ENCODE peak calls at places on chromosomes 13 and 19, in six cellular contexts. B, Q, U, N, R and Z are unnamed samples.

GRCh38 chr19:34452671-34453253 is 24.6 kb downstream of the UBA2 start:
- DNase-seq in B (no peak), Q (no peak), U (no peak), N (no peak), R (no peak), Z (no peak)

GRCh38 chr13:109256866-109257760 is 529.3 kb downstream of the IRS2 start:
- DNase-seq in B (peak; percentile 94), Q (no peak), U (no peak), N (no peak), R (peak; percentile 27), Z (no peak)

GRCh38 chr19:13164370-13165090 is 14.3 kb downstream of the IER2 start:
- DNase-seq in B (peak; percentile 69), Q (no peak), U (peak; percentile 44), N (no peak), R (peak; percentile 89), Z (no peak)

GRCh38 chr13:33512880-33513554 is 227.5 kb upstream of the STARD13 start:
- DNase-seq in B (no peak), Q (no peak), U (no peak), N (no peak), R (no peak), Z (no peak)

GRCh38 chr19:49911381-49912145 is 14.9 kb upstream of the IL4I1 start:
- DNase-seq in B (no peak), Q (no peak), U (no peak), N (no peak), R (no peak), Z (no peak)

GRCh38 chr13:112073245-112074138 is 6.5 kb downstream of the SOX1 start:
- DNase-seq in B (no peak), Q (no peak), U (no peak), N (no peak), R (no peak), Z (no peak)

GRCh38 chr19:48798937-48799336 is 11.9 kb downstream of the BCAT2 start:
- DNase-seq in B (peak; percentile 55), Q (no peak), U (no peak), N (no peak), R (no peak), Z (no peak)

GRCh38 chr13:45623516-45624090 is 8.1 kb upstream of the ERICH6B start:
- DNase-seq in B (peak; percentile 10), Q (no peak), U (no peak), N (no peak), R (no peak), Z (no peak)

GRCh38 chr19:10201176-10201575 is 6.4 kb upstream of the DNMT1 start:
- DNase-seq in B (no peak), Q (no peak), U (no peak), N (no peak), R (no peak), Z (no peak)

GRCh38 chr19:55485439-55486011 is 537 bp downstream of the NAT14 start:
- DNase-seq in B (no peak), Q (no peak), U (no peak), N (no peak), R (no peak), Z (no peak)

GRCh38 chr13:31046711-31047279 is 114.3 kb downstream of the TEX26 start:
- DNase-seq in B (peak; percentile 20), Q (no peak), U (no peak), N (no peak), R (peak; percentile 16), Z (no peak)

GRCh38 chr13:111943229-111943795 is 123.6 kb upstream of the SOX1 start:
- DNase-seq in B (no peak), Q (no peak), U (no peak), N (no peak), R (no peak), Z (no peak)

GRCh38 chr19:45187421-45188100 is 9.0 kb downstream of the BLOC1S3 start:
- DNase-seq in B (no peak), Q (no peak), U (no peak), N (no peak), R (no peak), Z (no peak)

GRCh38 chr13:105928048-105928447 is 607.4 kb downstream of the EFNB2 start:
- DNase-seq in B (no peak), Q (no peak), U (no peak), N (no peak), R (no peak), Z (no peak)

GRCh38 chr13:20843177-20843576 is 59.4 kb downstream of the XPO4 start:
- DNase-seq in B (peak; percentile 66), Q (no peak), U (no peak), N (no peak), R (peak; percentile 74), Z (no peak)

GRCh38 chr13:62209539-62209938 is 793.9 kb upstream of the PCDH20 start:
- DNase-seq in B (no peak), Q (no peak), U (no peak), N (no peak), R (no peak), Z (no peak)

GRCh38 chr19:1105217-1105872 is 1.6 kb downstream of the GPX4 start:
- DNase-seq in B (no peak), Q (no peak), U (no peak), N (no peak), R (no peak), Z (no peak)

GRCh38 chr19:57559008-57559403 is 657 bp downstream of the ZNF550 start:
- DNase-seq in B (no peak), Q (no peak), U (no peak), N (no peak), R (peak; percentile 14), Z (no peak)

GRCh38 chr13:112724788-112725345 is 35.0 kb downstream of the ATP11A start:
- DNase-seq in B (no peak), Q (no peak), U (no peak), N (no peak), R (no peak), Z (no peak)

GRCh38 chr13:42847891-42848663 is 66.7 kb downstream of the FAM216B start:
- DNase-seq in B (peak; percentile 63), Q (no peak), U (no peak), N (no peak), R (no peak), Z (no peak)

GRCh38 chr19:12828494-12828893 is 5.9 kb downstream of the RTBDN start:
- DNase-seq in B (no peak), Q (no peak), U (no peak), N (no peak), R (no peak), Z (no peak)

GRCh38 chr19:46073268-46073922 is 32.6 kb upstream of the IGFL4 start:
- DNase-seq in B (peak; percentile 23), Q (no peak), U (no peak), N (no peak), R (no peak), Z (no peak)

GRCh38 chr19:42436006-42436405 is 6.7 kb downstream of the CXCL17 start:
- DNase-seq in B (no peak), Q (no peak), U (no peak), N (no peak), R (no peak), Z (no peak)

GRCh38 chr13:89977203-89977602 is 1370.3 kb upstream of the MIR17HG start:
- DNase-seq in B (no peak), Q (no peak), U (no peak), N (no peak), R (no peak), Z (no peak)

GRCh38 chr13:99339736-99340392 is 32.7 kb upstream of the GPR183 start:
- DNase-seq in B (peak; percentile 21), Q (no peak), U (peak; percentile 59), N (no peak), R (no peak), Z (no peak)

GRCh38 chr19:3366104-3366760 is at the start of gene NFIC:
- DNase-seq in B (peak; percentile 81), Q (no peak), U (peak; percentile 38), N (peak; percentile 29), R (peak; percentile 83), Z (no peak)

GRCh38 chr19:17402982-17403855 is 2.2 kb downstream of the BST2 start:
- DNase-seq in B (no peak), Q (no peak), U (peak; percentile 55), N (no peak), R (no peak), Z (no peak)

GRCh38 chr13:31913459-31913858 is 118.1 kb upstream of the FRY start:
- DNase-seq in B (peak; percentile 0), Q (no peak), U (no peak), N (no peak), R (no peak), Z (no peak)

GRCh38 chr13:51249254-51249653 is 27.1 kb downstream of the FAM124A start:
- DNase-seq in B (no peak), Q (no peak), U (no peak), N (no peak), R (no peak), Z (no peak)

GRCh38 chr19:6402834-6403608 is 10.1 kb upstream of the GTF2F1 start:
- DNase-seq in B (peak; percentile 72), Q (no peak), U (no peak), N (no peak), R (no peak), Z (no peak)

GRCh38 chr13:110593430-110594130 is 21.8 kb upstream of the NAXD start:
- DNase-seq in B (peak; percentile 64), Q (no peak), U (no peak), N (no peak), R (no peak), Z (peak; percentile 13)